ENCODE peak calls at places on chromosomes 13 and 19, in six cellular contexts. One of them, this sample, is unnamed.

GRCh38 chr13:113545455-113545930 is 39.1 kb upstream of the TFDP1 start:
- DNase-seq in HFFc6: peak; percentile 54
- DNase-seq in uterus: no peak
- DNase-seq in neural crest cell: no peak
- DNase-seq in RWPE1: no peak
- DNase-seq in endothelial cell: no peak
- DNase-seq in this sample: peak; percentile 46

GRCh38 chr13:37442996-37443395 is 155.6 kb downstream of the POSTN start:
- DNase-seq in HFFc6: no peak
- DNase-seq in uterus: no peak
- DNase-seq in neural crest cell: no peak
- DNase-seq in RWPE1: no peak
- DNase-seq in endothelial cell: no peak
- DNase-seq in this sample: no peak

GRCh38 chr13:41411536-41411935 is 45.8 kb upstream of the RGCC start:
- DNase-seq in HFFc6: peak; percentile 52
- DNase-seq in uterus: no peak
- DNase-seq in neural crest cell: no peak
- DNase-seq in RWPE1: peak; percentile 35
- DNase-seq in endothelial cell: peak; percentile 19
- DNase-seq in this sample: no peak

GRCh38 chr13:23753523-23753922 is 135.7 kb downstream of the MIPEP start:
- DNase-seq in HFFc6: peak; percentile 18
- DNase-seq in uterus: no peak
- DNase-seq in neural crest cell: no peak
- DNase-seq in RWPE1: no peak
- DNase-seq in endothelial cell: no peak
- DNase-seq in this sample: no peak

GRCh38 chr13:114118763-114119123 is 13.7 kb downstream of the RASA3 start:
- DNase-seq in HFFc6: no peak
- DNase-seq in uterus: no peak
- DNase-seq in neural crest cell: no peak
- DNase-seq in RWPE1: no peak
- DNase-seq in endothelial cell: no peak
- DNase-seq in this sample: peak; percentile 20

GRCh38 chr19:33815410-33816340 is 19.0 kb downstream of the KCTD15 start:
- DNase-seq in HFFc6: peak; percentile 9
- DNase-seq in uterus: no peak
- DNase-seq in neural crest cell: no peak
- DNase-seq in RWPE1: no peak
- DNase-seq in endothelial cell: no peak
- DNase-seq in this sample: no peak

GRCh38 chr19:8141726-8142524 is 7.5 kb downstream of the FBN3 start:
- DNase-seq in HFFc6: no peak
- DNase-seq in uterus: no peak
- DNase-seq in neural crest cell: no peak
- DNase-seq in RWPE1: no peak
- DNase-seq in endothelial cell: no peak
- DNase-seq in this sample: no peak

GRCh38 chr19:14114854-14115253 is 2.7 kb downstream of the PRKACA start:
- DNase-seq in HFFc6: no peak
- DNase-seq in uterus: no peak
- DNase-seq in neural crest cell: peak; percentile 21
- DNase-seq in RWPE1: no peak
- DNase-seq in endothelial cell: peak; percentile 72
- DNase-seq in this sample: peak; percentile 72

GRCh38 chr13:31781064-31781463 is 41.7 kb downstream of the RXFP2 start:
- DNase-seq in HFFc6: no peak
- DNase-seq in uterus: no peak
- DNase-seq in neural crest cell: no peak
- DNase-seq in RWPE1: no peak
- DNase-seq in endothelial cell: no peak
- DNase-seq in this sample: no peak

GRCh38 chr13:112775791-112776279 is 86.0 kb downstream of the ATP11A start:
- DNase-seq in HFFc6: no peak
- DNase-seq in uterus: no peak
- DNase-seq in neural crest cell: no peak
- DNase-seq in RWPE1: no peak
- DNase-seq in endothelial cell: no peak
- DNase-seq in this sample: peak; percentile 56

GRCh38 chr19:21492932-21493906 is 12.2 kb upstream of the ZNF429 start:
- DNase-seq in HFFc6: no peak
- DNase-seq in uterus: no peak
- DNase-seq in neural crest cell: no peak
- DNase-seq in RWPE1: no peak
- DNase-seq in endothelial cell: no peak
- DNase-seq in this sample: no peak

GRCh38 chr13:106100261-106100919 is 435.1 kb downstream of the EFNB2 start:
- DNase-seq in HFFc6: no peak
- DNase-seq in uterus: no peak
- DNase-seq in neural crest cell: peak; percentile 40
- DNase-seq in RWPE1: no peak
- DNase-seq in endothelial cell: peak; percentile 9
- DNase-seq in this sample: no peak

GRCh38 chr19:38142176-38143035 is 81.6 kb downstream of the DPF1 start:
- DNase-seq in HFFc6: peak; percentile 31
- DNase-seq in uterus: peak; percentile 60
- DNase-seq in neural crest cell: peak; percentile 63
- DNase-seq in RWPE1: peak; percentile 74
- DNase-seq in endothelial cell: peak; percentile 72
- DNase-seq in this sample: peak; percentile 80

DNA sequence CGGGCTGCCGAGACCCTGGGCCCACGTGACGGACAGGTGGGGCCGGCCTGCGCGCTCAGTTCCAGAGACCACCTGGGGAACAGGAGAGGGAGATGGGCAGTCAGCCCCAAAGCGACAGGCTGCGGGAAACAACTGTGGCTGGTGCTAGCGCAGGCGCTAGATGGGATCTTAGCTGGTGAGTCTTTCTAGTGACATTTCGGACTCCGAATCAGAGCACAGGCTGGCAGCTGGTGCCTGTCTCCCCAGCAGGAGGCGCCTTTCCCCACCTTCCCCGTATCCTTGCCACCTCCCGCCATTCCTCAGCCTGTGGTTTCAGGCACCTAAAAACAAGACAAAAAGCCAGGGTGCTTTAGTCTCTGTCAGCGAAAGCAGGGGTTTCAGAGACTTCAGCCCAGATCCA is 19.4 kb upstream of the RANBP3 start:
- DNase-seq in HFFc6: no peak
- DNase-seq in uterus: no peak
- DNase-seq in neural crest cell: no peak
- DNase-seq in RWPE1: no peak
- DNase-seq in endothelial cell: peak; percentile 50
- DNase-seq in this sample: peak; percentile 60
- TF ChIP-seq CTCF in HFFc6: peak; percentile 60
- TF ChIP-seq CTCF in uterus: no peak
- TF ChIP-seq CTCF in neural crest cell: peak; percentile 25
- TF ChIP-seq CTCF in RWPE1: no peak
- TF ChIP-seq CTCF in endothelial cell: peak; percentile 33
- TF ChIP-seq CTCF in this sample: no peak

DNA sequence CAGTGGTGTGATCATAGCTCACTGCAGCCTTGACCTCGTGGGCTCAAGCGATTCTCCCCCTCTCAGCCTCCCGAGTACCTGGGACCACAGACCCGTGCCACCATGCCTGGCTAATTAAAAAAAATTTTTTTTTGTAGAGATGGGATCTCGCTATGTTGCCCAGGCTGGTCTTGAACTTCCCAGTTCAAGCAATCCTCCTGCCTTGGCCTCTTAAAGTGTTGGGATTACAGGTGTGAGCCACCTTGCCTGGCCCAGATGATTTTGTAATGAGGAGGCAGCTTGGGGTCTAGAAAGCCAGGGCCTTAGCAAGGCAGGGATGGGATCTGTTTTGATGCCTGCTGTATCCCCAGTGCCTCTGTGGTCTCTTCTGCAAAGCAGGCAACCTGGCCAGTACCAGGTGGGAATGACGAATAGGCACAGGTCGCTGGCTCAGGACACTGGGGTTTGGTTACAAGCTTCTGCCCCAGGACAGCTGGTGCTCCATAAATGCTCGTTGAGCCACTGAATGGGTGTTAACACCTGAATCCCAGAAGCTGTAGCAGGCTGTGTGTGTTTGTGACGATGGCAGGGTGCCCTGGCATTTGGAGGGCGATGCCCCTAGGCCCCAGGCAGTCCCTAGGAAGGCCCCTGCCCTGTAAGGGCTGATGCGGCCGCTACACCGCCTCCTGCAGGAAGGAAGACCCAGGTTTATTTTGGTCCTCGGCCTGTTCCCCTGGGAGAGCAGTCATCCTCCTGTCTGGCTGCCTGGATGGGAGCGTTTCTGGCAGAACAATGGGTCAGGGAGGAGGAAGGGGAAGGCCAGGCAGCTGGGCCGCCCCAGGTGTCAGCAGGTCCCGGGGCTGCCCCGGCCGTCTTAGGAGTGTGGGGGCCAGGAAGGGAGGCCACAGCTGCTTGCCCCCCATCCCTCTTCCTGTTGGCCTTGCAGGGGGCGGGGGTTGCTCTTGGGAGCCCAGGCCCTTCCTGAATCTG is 8.6 kb downstream of the TNFAIP8L1 start:
- DNase-seq in HFFc6: no peak
- DNase-seq in uterus: peak; percentile 54
- DNase-seq in neural crest cell: no peak
- DNase-seq in RWPE1: no peak
- DNase-seq in endothelial cell: peak; percentile 79
- DNase-seq in this sample: peak; percentile 71
- TF ChIP-seq CTCF in HFFc6: peak; percentile 26
- TF ChIP-seq CTCF in uterus: no peak
- TF ChIP-seq CTCF in neural crest cell: no peak
- TF ChIP-seq CTCF in RWPE1: no peak
- TF ChIP-seq CTCF in endothelial cell: no peak
- TF ChIP-seq CTCF in this sample: peak; percentile 24

DNA sequence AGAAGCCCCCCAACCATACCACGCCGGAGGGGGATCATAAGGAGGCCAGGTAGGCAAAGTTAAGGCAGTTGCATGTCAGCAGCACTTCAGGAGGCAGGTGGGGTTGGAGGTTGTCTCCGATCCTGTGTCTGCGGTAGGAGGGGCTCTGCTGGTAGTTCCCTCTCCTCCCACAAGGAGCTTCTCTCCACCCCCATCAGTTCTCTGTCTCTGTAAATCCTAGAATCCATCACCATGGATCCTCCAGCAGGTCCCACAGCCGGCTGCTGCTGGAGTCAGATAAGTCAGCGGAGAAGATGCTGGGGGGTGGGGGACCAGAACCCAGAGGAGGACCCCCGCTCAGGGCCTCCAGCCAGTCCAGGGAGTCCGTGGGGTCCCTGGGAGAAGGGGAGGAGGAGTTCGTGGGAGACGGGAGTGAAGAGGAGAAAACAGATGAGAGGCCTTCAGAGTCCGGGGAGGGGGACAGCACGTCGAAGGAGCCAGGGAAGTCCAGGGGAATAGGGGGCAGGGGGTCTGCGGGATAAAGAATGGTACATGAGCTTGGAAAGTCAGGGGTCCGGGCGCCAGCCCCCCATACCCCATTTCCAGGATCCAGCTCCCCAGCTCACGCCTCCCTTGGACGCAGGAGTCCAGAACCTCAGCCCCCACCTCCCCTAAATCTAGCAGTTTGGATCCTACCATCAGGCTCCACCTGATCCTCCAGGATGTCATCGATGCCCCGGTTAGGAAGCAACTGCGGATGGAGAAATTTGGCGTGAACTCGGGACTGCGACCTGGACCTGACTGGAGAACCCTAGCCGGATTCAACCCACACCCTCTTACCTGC is 6.3 kb downstream of the MAMSTR start:
- DNase-seq in HFFc6: no peak
- DNase-seq in uterus: no peak
- DNase-seq in neural crest cell: no peak
- DNase-seq in RWPE1: no peak
- DNase-seq in endothelial cell: peak; percentile 34
- DNase-seq in this sample: peak; percentile 38
- TF ChIP-seq CTCF in HFFc6: peak; percentile 40
- TF ChIP-seq CTCF in uterus: no peak
- TF ChIP-seq CTCF in neural crest cell: peak; percentile 51
- TF ChIP-seq CTCF in RWPE1: no peak
- TF ChIP-seq CTCF in endothelial cell: no peak
- TF ChIP-seq CTCF in this sample: peak; percentile 27

DNA sequence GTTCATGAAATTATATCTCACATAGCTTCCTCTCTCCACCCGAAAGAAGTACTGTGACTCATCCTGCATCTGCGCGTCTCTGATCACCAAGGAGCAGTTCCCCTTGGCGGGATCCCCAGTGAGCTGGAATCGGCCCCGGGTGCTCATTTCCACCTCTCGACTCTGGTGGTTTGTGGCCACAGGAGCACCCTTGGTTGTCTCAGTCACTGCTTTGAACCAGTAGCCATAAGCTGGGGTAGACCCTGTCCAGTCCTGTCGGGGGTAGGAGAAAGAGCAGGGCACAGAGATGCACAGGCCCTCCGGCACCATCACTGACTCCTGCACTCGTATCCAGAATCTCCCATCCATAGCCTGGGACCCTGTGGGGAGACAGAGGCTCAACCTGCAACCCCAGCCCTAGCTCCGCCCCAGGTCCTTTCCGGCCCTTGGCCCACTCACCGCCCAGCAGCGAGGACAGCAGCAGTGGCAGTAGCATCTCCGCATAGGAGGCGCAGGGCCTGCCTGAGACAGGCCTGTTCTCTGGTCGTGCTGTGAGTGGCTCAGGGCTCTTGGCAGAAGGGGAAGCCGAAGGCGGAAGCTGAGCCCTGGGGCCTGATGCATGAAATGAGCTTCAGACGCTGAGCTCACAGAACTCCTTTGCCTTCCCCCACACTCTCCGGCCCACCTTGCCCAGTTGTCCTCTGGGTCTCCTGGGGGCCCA is at the start of gene SIGLEC10:
- DNase-seq in HFFc6: no peak
- DNase-seq in uterus: no peak
- DNase-seq in neural crest cell: no peak
- DNase-seq in RWPE1: no peak
- DNase-seq in endothelial cell: no peak
- DNase-seq in this sample: no peak
- TF ChIP-seq CTCF in HFFc6: no peak
- TF ChIP-seq CTCF in uterus: no peak
- TF ChIP-seq CTCF in neural crest cell: no peak
- TF ChIP-seq CTCF in RWPE1: no peak
- TF ChIP-seq CTCF in endothelial cell: no peak
- TF ChIP-seq CTCF in this sample: no peak

GRCh38 chr19:54172764-54173699 is at the start of gene TMC4:
- DNase-seq in HFFc6: no peak
- DNase-seq in uterus: no peak
- DNase-seq in neural crest cell: no peak
- DNase-seq in RWPE1: peak; percentile 69
- DNase-seq in endothelial cell: no peak
- DNase-seq in this sample: no peak
- TF ChIP-seq CTCF in HFFc6: peak; percentile 50
- TF ChIP-seq CTCF in uterus: no peak
- TF ChIP-seq CTCF in neural crest cell: no peak
- TF ChIP-seq CTCF in RWPE1: no peak
- TF ChIP-seq CTCF in endothelial cell: no peak
- TF ChIP-seq CTCF in this sample: no peak

GRCh38 chr13:68304287-68304893 is 1074.3 kb upstream of the PCDH9 start:
- DNase-seq in HFFc6: no peak
- DNase-seq in uterus: no peak
- DNase-seq in neural crest cell: no peak
- DNase-seq in RWPE1: peak; percentile 37
- DNase-seq in endothelial cell: peak; percentile 11
- DNase-seq in this sample: no peak
- TF ChIP-seq CTCF in HFFc6: peak; percentile 69
- TF ChIP-seq CTCF in uterus: no peak
- TF ChIP-seq CTCF in neural crest cell: peak; percentile 81
- TF ChIP-seq CTCF in RWPE1: peak; percentile 63
- TF ChIP-seq CTCF in endothelial cell: peak; percentile 74
- TF ChIP-seq CTCF in this sample: peak; percentile 55